ENCODE peak calls at places on chromosomes 1 and 21, in five cellular contexts. J is right lobe of liver; R is endodermal cell; U is CD8-positive, alpha-beta memory T cell; B is left lung. X is an unnamed sample.

GRCh38 chr1:42979037-42979432 is 20.4 kb upstream of the SLC2A1 start:
- DNase-seq in B (no peak), U (no peak), R (no peak), J (no peak), X (no peak)

GRCh38 chr1:220804202-220804586 is 17.5 kb downstream of the MTARC1 start:
- DNase-seq in B (no peak), U (no peak), R (peak; percentile 26), J (no peak), X (no peak)

GRCh38 chr1:59994302-59995198 is 68.0 kb upstream of the CYP2J2 start:
- DNase-seq in R (no peak), U (no peak), J (no peak), B (no peak), X (no peak)

GRCh38 chr1:245404952-245405351 is 250.2 kb downstream of the KIF26B start:
- DNase-seq in U (no peak), B (no peak), J (no peak), R (no peak), X (no peak)

GRCh38 chr21:37914211-37914900 is 1.9 kb downstream of the KCNJ6 start:
- DNase-seq in R (peak; percentile 95), J (no peak), U (no peak), B (no peak), X (no peak)

GRCh38 chr1:32918166-32918565 is 17.0 kb upstream of the TMEM54 start:
- DNase-seq in R (no peak), J (no peak), B (no peak), U (no peak), X (no peak)

GRCh38 chr1:224784606-224785328 is 144.7 kb upstream of the DNAH14 start:
- DNase-seq in R (no peak), J (no peak), U (no peak), B (no peak), X (no peak)

GRCh38 chr1:151175036-151175741 is 592 bp downstream of the TMOD4 start:
- DNase-seq in B (no peak), U (no peak), J (no peak), R (no peak), X (peak; percentile 71)

GRCh38 chr1:111804736-111805135 is 49.0 kb downstream of the DDX20 start:
- DNase-seq in U (no peak), R (no peak), J (no peak), B (no peak), X (no peak)

GRCh38 chr1:67347688-67348472 is 40.2 kb downstream of the IL12RB2 start:
- DNase-seq in J (no peak), B (no peak), U (no peak), R (peak; percentile 83), X (no peak)

GRCh38 chr1:192700834-192701271 is 64.9 kb downstream of the RGS13 start:
- DNase-seq in B (no peak), R (no peak), J (no peak), U (no peak), X (no peak)

GRCh38 chr1:87117761-87118160 is 203.3 kb downstream of the HS2ST1 start:
- DNase-seq in B (no peak), R (no peak), U (no peak), J (no peak), X (no peak)

GRCh38 chr1:30058966-30059365 is 664.4 kb downstream of the MATN1 start:
- DNase-seq in R (no peak), J (no peak), B (no peak), U (no peak), X (no peak)

GRCh38 chr1:54806931-54807611 is 5.9 kb upstream of the TTC22 start:
- DNase-seq in R (peak; percentile 49), B (peak; percentile 33), J (no peak), U (peak; percentile 54), X (no peak)

GRCh38 chr1:71413441-71414170 is 332.8 kb upstream of the ZRANB2 start:
- DNase-seq in U (no peak), R (no peak), B (no peak), J (no peak), X (no peak)

GRCh38 chr1:182032251-182032650 is 29.3 kb downstream of the ZNF648 start:
- DNase-seq in R (no peak), B (no peak), J (no peak), U (no peak), X (no peak)

GRCh38 chr1:13699936-13700520 is at the start of gene PRDM2:
- DNase-seq in R (peak; percentile 73), B (peak; percentile 55), J (peak; percentile 62), U (peak; percentile 74), X (peak; percentile 43)

GRCh38 chr21:37746849-37747248 is 169.4 kb downstream of the KCNJ6 start:
- DNase-seq in U (no peak), R (no peak), J (no peak), B (no peak), X (no peak)

GRCh38 chr21:35738342-35738961 is 321.9 kb downstream of the SETD4 start:
- DNase-seq in U (no peak), J (no peak), R (no peak), B (no peak), X (no peak)

GRCh38 chr1:36851087-36851486 is 183.2 kb downstream of the GRIK3 start:
- DNase-seq in U (no peak), R (no peak), J (no peak), B (no peak), X (no peak)

GRCh38 chr1:61515096-61515495 is 209.8 kb downstream of the TM2D1 start:
- DNase-seq in B (no peak), J (no peak), R (no peak), U (no peak), X (no peak)

GRCh38 chr21:42304556-42305454 is 10.4 kb downstream of the TFF3 start:
- DNase-seq in J (no peak), R (peak; percentile 23), U (no peak), B (peak; percentile 19), X (no peak)

GRCh38 chr1:89810880-89811279 is 10.0 kb upstream of the LRRC8D start:
- DNase-seq in J (no peak), R (no peak), B (no peak), U (no peak), X (no peak)

GRCh38 chr21:34130598-34130985 is 57.2 kb downstream of the MRPS6 start:
- DNase-seq in B (no peak), R (no peak), J (no peak), U (no peak), X (no peak)
- H3K27ac ChIP-seq in B (peak overlapping the region; percentile 38), R (peak overlapping the region; percentile 88), J (no peak overlapping the region), U (no peak overlapping the region), X (no peak overlapping the region)

GRCh38 chr1:158013840-158014520 is 20.5 kb downstream of the KIRREL1 start:
- DNase-seq in R (no peak), B (no peak), U (no peak), J (no peak), X (no peak)
- H3K27ac ChIP-seq in R (peak overlapping the region; percentile 80), B (no peak overlapping the region), U (no peak overlapping the region), J (no peak overlapping the region), X (no peak overlapping the region)

DNA sequence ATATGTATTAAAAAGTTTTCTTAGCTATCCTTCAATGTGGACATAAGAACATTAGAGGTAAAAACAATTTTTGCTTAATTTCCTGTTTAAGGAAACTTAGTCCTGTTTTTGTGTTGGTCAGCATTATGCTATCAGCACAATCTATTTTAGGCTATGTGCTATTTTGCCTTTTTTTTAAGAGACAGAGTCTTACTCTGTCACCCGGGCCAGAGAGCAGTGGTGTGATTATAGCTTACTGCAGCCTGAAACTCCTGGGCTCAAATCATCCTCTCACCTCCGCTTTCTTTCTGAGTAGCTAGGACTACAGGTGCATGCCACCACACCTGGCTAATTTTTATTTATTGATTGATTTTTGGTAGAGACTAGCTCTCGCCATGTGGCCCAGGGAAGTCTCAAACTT is 199.1 kb upstream of the TMPRSS15 start:
- DNase-seq in B (no peak), J (no peak), U (no peak), R (no peak), X (no peak)
- H3K27ac ChIP-seq in B (no peak overlapping the region), J (no peak overlapping the region), U (no peak overlapping the region), R (no peak overlapping the region), X (no peak overlapping the region)

GRCh38 chr1:9070421-9071015 is 1.1 kb upstream of the SLC2A5 start:
- DNase-seq in J (no peak), U (no peak), B (no peak), R (no peak), X (no peak)
- H3K27ac ChIP-seq in J (no peak overlapping the region), U (no peak overlapping the region), B (no peak overlapping the region), R (no peak overlapping the region), X (no peak overlapping the region)

DNA sequence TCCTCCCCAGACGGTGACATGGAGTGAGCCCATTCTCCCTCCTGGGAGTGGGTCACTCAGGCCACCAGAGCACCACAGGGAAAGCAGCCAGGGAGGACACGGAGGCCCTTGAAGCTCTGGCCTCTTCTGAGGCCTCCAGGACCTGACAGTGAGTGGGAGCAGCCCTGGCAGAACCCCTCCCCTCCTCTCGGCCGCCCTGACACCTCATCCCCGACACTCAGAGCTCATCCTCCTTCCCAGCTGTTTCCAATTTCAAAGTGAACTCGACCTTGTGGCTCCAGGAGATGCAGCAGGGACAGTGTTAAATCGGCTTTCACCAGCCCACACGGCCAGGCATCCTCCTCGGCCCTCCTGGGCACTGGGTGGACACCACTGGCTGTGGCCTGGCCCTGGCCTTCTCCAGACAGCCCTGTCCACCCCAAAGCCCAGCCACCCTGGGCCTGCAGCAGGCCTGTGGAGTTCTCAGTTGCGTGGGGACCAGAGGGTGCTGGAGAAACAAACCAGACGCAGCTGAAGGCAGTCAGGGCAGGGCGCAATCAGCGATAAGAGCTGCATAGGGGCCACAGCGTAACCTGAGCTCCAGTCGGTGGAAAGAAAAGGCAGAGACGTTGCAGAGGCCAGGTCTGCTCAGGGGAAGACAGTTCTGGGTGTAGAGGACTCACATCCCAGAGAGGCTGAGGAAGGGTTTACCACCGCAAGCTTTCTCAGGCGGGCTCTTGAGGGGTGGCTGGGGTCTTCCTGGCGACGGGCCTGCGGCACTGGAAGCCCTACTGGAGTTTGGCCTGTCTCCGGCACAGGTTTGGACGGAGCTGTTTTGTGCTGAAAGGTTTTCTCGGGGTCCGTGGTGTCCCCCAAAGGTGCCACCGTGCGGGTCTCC is 27.0 kb downstream of the FTCD start:
- DNase-seq in J (peak; percentile 62), B (no peak), U (no peak), R (no peak), X (no peak)
- H3K27ac ChIP-seq in J (no peak overlapping the region), B (no peak overlapping the region), U (no peak overlapping the region), R (no peak overlapping the region), X (no peak overlapping the region)

GRCh38 chr21:28358702-28359101 is 634.0 kb downstream of the LTN1 start:
- DNase-seq in U (no peak), B (no peak), R (no peak), J (no peak), X (no peak)
- H3K27ac ChIP-seq in U (no peak overlapping the region), B (no peak overlapping the region), R (no peak overlapping the region), J (no peak overlapping the region), X (no peak overlapping the region)

X was measured in substantia nigra.